ENCODE peak calls at places on chromosomes 5 and 9, in five cellular contexts. One of them, this sample, is unnamed.

GRCh38 chr9:128637656-128638055 is 19.0 kb downstream of the DYNC2I2 start:
- DNase-seq in HT1080: peak; percentile 48
- DNase-seq in effector CD4-positive, alpha-beta T cell: no peak
- DNase-seq in fibroblast of mammary gland: no peak
- DNase-seq in tibial nerve: no peak
- DNase-seq in this sample: no peak

GRCh38 chr5:35484241-35484640 is 133.4 kb upstream of the SPEF2 start:
- DNase-seq in HT1080: no peak
- DNase-seq in effector CD4-positive, alpha-beta T cell: no peak
- DNase-seq in fibroblast of mammary gland: no peak
- DNase-seq in tibial nerve: no peak
- DNase-seq in this sample: no peak

GRCh38 chr5:172370648-172371248 is 83.6 kb downstream of the SH3PXD2B start:
- DNase-seq in HT1080: peak; percentile 47
- DNase-seq in effector CD4-positive, alpha-beta T cell: no peak
- DNase-seq in fibroblast of mammary gland: peak; percentile 75
- DNase-seq in tibial nerve: peak; percentile 22
- DNase-seq in this sample: peak; percentile 57

GRCh38 chr9:94480205-94480604 is 74.7 kb upstream of the PCAT7 start:
- DNase-seq in HT1080: no peak
- DNase-seq in effector CD4-positive, alpha-beta T cell: no peak
- DNase-seq in fibroblast of mammary gland: no peak
- DNase-seq in tibial nerve: no peak
- DNase-seq in this sample: no peak

GRCh38 chr9:37026936-37027581 is 7.0 kb downstream of the PAX5 start:
- DNase-seq in HT1080: no peak
- DNase-seq in effector CD4-positive, alpha-beta T cell: no peak
- DNase-seq in fibroblast of mammary gland: no peak
- DNase-seq in tibial nerve: no peak
- DNase-seq in this sample: no peak

GRCh38 chr9:89555426-89556375 is 49.1 kb upstream of the GADD45G start:
- DNase-seq in HT1080: peak; percentile 12
- DNase-seq in effector CD4-positive, alpha-beta T cell: no peak
- DNase-seq in fibroblast of mammary gland: peak; percentile 15
- DNase-seq in tibial nerve: no peak
- DNase-seq in this sample: no peak

GRCh38 chr9:109934499-109935214 is 154.7 kb downstream of the PALM2AKAP2 start:
- DNase-seq in HT1080: peak; percentile 74
- DNase-seq in effector CD4-positive, alpha-beta T cell: no peak
- DNase-seq in fibroblast of mammary gland: no peak
- DNase-seq in tibial nerve: no peak
- DNase-seq in this sample: no peak

GRCh38 chr5:54616031-54616430 is 98.5 kb downstream of the SNX18 start:
- DNase-seq in HT1080: no peak
- DNase-seq in effector CD4-positive, alpha-beta T cell: no peak
- DNase-seq in fibroblast of mammary gland: peak; percentile 81
- DNase-seq in tibial nerve: no peak
- DNase-seq in this sample: no peak

GRCh38 chr9:117696141-117696540 is 8.1 kb upstream of the TLR4 start:
- DNase-seq in HT1080: no peak
- DNase-seq in effector CD4-positive, alpha-beta T cell: no peak
- DNase-seq in fibroblast of mammary gland: peak; percentile 74
- DNase-seq in tibial nerve: no peak
- DNase-seq in this sample: no peak

GRCh38 chr5:68074048-68074632 is 141.4 kb upstream of the PIK3R1 start:
- DNase-seq in HT1080: no peak
- DNase-seq in effector CD4-positive, alpha-beta T cell: no peak
- DNase-seq in fibroblast of mammary gland: peak; percentile 61
- DNase-seq in tibial nerve: peak; percentile 29
- DNase-seq in this sample: no peak

GRCh38 chr5:10457682-10458574 is 16.2 kb downstream of the ROPN1L start:
- DNase-seq in HT1080: no peak
- DNase-seq in effector CD4-positive, alpha-beta T cell: no peak
- DNase-seq in fibroblast of mammary gland: peak; percentile 49
- DNase-seq in tibial nerve: no peak
- DNase-seq in this sample: no peak

GRCh38 chr5:170985486-170985885 is 123.7 kb downstream of the RANBP17 start:
- DNase-seq in HT1080: no peak
- DNase-seq in effector CD4-positive, alpha-beta T cell: no peak
- DNase-seq in fibroblast of mammary gland: peak; percentile 14
- DNase-seq in tibial nerve: no peak
- DNase-seq in this sample: no peak

GRCh38 chr5:83914662-83915418 is 194.2 kb upstream of the HAPLN1 start:
- DNase-seq in HT1080: peak; percentile 24
- DNase-seq in effector CD4-positive, alpha-beta T cell: no peak
- DNase-seq in fibroblast of mammary gland: no peak
- DNase-seq in tibial nerve: no peak
- DNase-seq in this sample: no peak

GRCh38 chr5:73826761-73827450 is 200.9 kb downstream of the ARHGEF28 start:
- DNase-seq in HT1080: peak; percentile 13
- DNase-seq in effector CD4-positive, alpha-beta T cell: no peak
- DNase-seq in fibroblast of mammary gland: peak; percentile 58
- DNase-seq in tibial nerve: no peak
- DNase-seq in this sample: no peak

GRCh38 chr9:31730398-31730797 is 654.0 kb upstream of the ACO1 start:
- DNase-seq in HT1080: no peak
- DNase-seq in effector CD4-positive, alpha-beta T cell: no peak
- DNase-seq in fibroblast of mammary gland: no peak
- DNase-seq in tibial nerve: no peak
- DNase-seq in this sample: no peak

GRCh38 chr9:89789922-89790510 is 185.2 kb downstream of the GADD45G start:
- DNase-seq in HT1080: no peak
- DNase-seq in effector CD4-positive, alpha-beta T cell: no peak
- DNase-seq in fibroblast of mammary gland: no peak
- DNase-seq in tibial nerve: no peak
- DNase-seq in this sample: no peak

GRCh38 chr5:175688352-175689146 is 30.7 kb downstream of the HRH2 start:
- DNase-seq in HT1080: no peak
- DNase-seq in effector CD4-positive, alpha-beta T cell: no peak
- DNase-seq in fibroblast of mammary gland: no peak
- DNase-seq in tibial nerve: no peak
- DNase-seq in this sample: no peak

GRCh38 chr5:77981820-77982219 is 205.7 kb upstream of the TBCA start:
- DNase-seq in HT1080: peak; percentile 21
- DNase-seq in effector CD4-positive, alpha-beta T cell: no peak
- DNase-seq in fibroblast of mammary gland: no peak
- DNase-seq in tibial nerve: no peak
- DNase-seq in this sample: no peak

GRCh38 chr5:6633469-6634326 is 458 bp downstream of the SRD5A1 start:
- DNase-seq in HT1080: no peak
- DNase-seq in effector CD4-positive, alpha-beta T cell: no peak
- DNase-seq in fibroblast of mammary gland: no peak
- DNase-seq in tibial nerve: no peak
- DNase-seq in this sample: no peak

GRCh38 chr5:1285883-1286291 is 9.0 kb downstream of the TERT start:
- DNase-seq in HT1080: no peak
- DNase-seq in effector CD4-positive, alpha-beta T cell: no peak
- DNase-seq in fibroblast of mammary gland: no peak
- DNase-seq in tibial nerve: no peak
- DNase-seq in this sample: no peak

GRCh38 chr9:78026416-78026815 is 5.2 kb downstream of the GNAQ start:
- DNase-seq in HT1080: no peak
- DNase-seq in effector CD4-positive, alpha-beta T cell: no peak
- DNase-seq in fibroblast of mammary gland: peak; percentile 77
- DNase-seq in tibial nerve: no peak
- DNase-seq in this sample: no peak

GRCh38 chr5:154059583-154059982 is 20.8 kb downstream of the MFAP3 start:
- DNase-seq in HT1080: no peak
- DNase-seq in effector CD4-positive, alpha-beta T cell: no peak
- DNase-seq in fibroblast of mammary gland: no peak
- DNase-seq in tibial nerve: no peak
- DNase-seq in this sample: no peak

GRCh38 chr5:170748986-170749385 is 34.5 kb upstream of the GABRP start:
- DNase-seq in HT1080: no peak
- DNase-seq in effector CD4-positive, alpha-beta T cell: no peak
- DNase-seq in fibroblast of mammary gland: no peak
- DNase-seq in tibial nerve: no peak
- DNase-seq in this sample: no peak

GRCh38 chr5:96175090-96175489 is 213.4 kb upstream of the ELL2 start:
- DNase-seq in HT1080: no peak
- DNase-seq in effector CD4-positive, alpha-beta T cell: no peak
- DNase-seq in fibroblast of mammary gland: peak; percentile 42
- DNase-seq in tibial nerve: no peak
- DNase-seq in this sample: no peak

GRCh38 chr5:176836811-176837706 is 26.7 kb downstream of the UNC5A start:
- DNase-seq in HT1080: no peak
- DNase-seq in effector CD4-positive, alpha-beta T cell: no peak
- DNase-seq in fibroblast of mammary gland: no peak
- DNase-seq in tibial nerve: no peak
- DNase-seq in this sample: no peak

GRCh38 chr9:21964925-21965385 is 29.2 kb downstream of the CDKN2A start:
- DNase-seq in HT1080: no peak
- DNase-seq in effector CD4-positive, alpha-beta T cell: peak; percentile 41
- DNase-seq in fibroblast of mammary gland: peak; percentile 77
- DNase-seq in tibial nerve: no peak
- DNase-seq in this sample: no peak

GRCh38 chr9:35861161-35861897 is 8.9 kb downstream of the OR13J1 start:
- DNase-seq in HT1080: no peak
- DNase-seq in effector CD4-positive, alpha-beta T cell: no peak
- DNase-seq in fibroblast of mammary gland: no peak
- DNase-seq in tibial nerve: no peak
- DNase-seq in this sample: no peak

This sample was measured in omental fat pad.